ENCODE peak calls at places on chromosomes 3 and 15, in five cellular contexts. I, V, H, J and L are unnamed samples.
A peak's percentile ranks its signal among the peaks of the same experiment; 100 is the strongest.

GRCh38 chr15:92906038-92906437 is 5.9 kb downstream of the CHD2 start:
- DNase-seq in V (no peak), H (no peak), J (no peak), I (no peak), L (no peak)

GRCh38 chr15:74850398-74850797 is 7.4 kb upstream of the ULK3 start:
- DNase-seq in H (no peak), I (no peak), V (no peak), J (no peak), L (no peak)

GRCh38 chr15:90903733-90904536 is 833 bp downstream of the MAN2A2 start:
- DNase-seq in I (peak; percentile 27), H (no peak), V (no peak), J (no peak), L (no peak)

GRCh38 chr3:126412841-126413692 is 18.4 kb downstream of the CFAP100 start:
- DNase-seq in J (no peak), I (no peak), H (no peak), V (no peak), L (no peak)

GRCh38 chr3:165895919-165896318 is 58.7 kb upstream of the BCHE start:
- DNase-seq in H (no peak), I (peak; percentile 20), V (no peak), J (no peak), L (no peak)

GRCh38 chr15:78212008-78212407 is 22.4 kb downstream of the ACSBG1 start:
- DNase-seq in H (no peak), I (no peak), V (no peak), J (no peak), L (no peak)

GRCh38 chr15:43531018-43531667 is 13.7 kb downstream of the MAP1A start:
- DNase-seq in H (no peak), I (no peak), J (no peak), V (no peak), L (no peak)

GRCh38 chr3:84960994-84961393 is 2.2 kb downstream of the CADM2 start:
- DNase-seq in J (no peak), V (no peak), I (no peak), H (no peak), L (no peak)

GRCh38 chr3:52879581-52879980 is 17.8 kb downstream of the STIMATE start:
- DNase-seq in H (no peak), V (no peak), J (no peak), I (no peak), L (no peak)

GRCh38 chr15:25695875-25696760 is 167.0 kb downstream of the ATP10A start:
- DNase-seq in I (no peak), V (no peak), H (no peak), J (no peak), L (no peak)

GRCh38 chr3:101038880-101039279 is 45.7 kb upstream of the ABI3BP start:
- DNase-seq in V (no peak), I (no peak), H (peak; percentile 53), J (no peak), L (peak; percentile 22)

GRCh38 chr3:184687363-184688049 is 24.4 kb downstream of the MAGEF1 start:
- DNase-seq in H (no peak), V (no peak), J (no peak), I (no peak), L (no peak)

GRCh38 chr3:156648086-156648485 is 26.3 kb upstream of the TIPARP start:
- DNase-seq in V (no peak), J (no peak), H (no peak), I (no peak), L (peak; percentile 69)

GRCh38 chr15:66700412-66700801 is 1.6 kb upstream of the SMAD6 start:
- DNase-seq in V (no peak), J (no peak), I (no peak), H (no peak), L (no peak)

GRCh38 chr3:4898454-4899313 is 80.6 kb upstream of the BHLHE40 start:
- DNase-seq in H (peak; percentile 23), V (no peak), I (peak; percentile 13), J (peak; percentile 48), L (peak; percentile 72)

GRCh38 chr3:150253622-150254021 is 154.5 kb upstream of the TSC22D2 start:
- DNase-seq in J (no peak), I (peak; percentile 40), H (no peak), V (no peak), L (no peak)

GRCh38 chr3:127351775-127352350 is 64.0 kb upstream of the PRR20G start:
- DNase-seq in J (no peak), I (no peak), H (no peak), V (no peak), L (no peak)

GRCh38 chr3:13037458-13038117 is 35.6 kb downstream of the IQSEC1 start:
- DNase-seq in I (peak; percentile 39), V (no peak), J (no peak), H (no peak), L (no peak)

GRCh38 chr15:38705421-38706219 is 141.0 kb upstream of the RASGRP1 start:
- DNase-seq in J (no peak), V (no peak), H (no peak), I (peak; percentile 35), L (no peak)

GRCh38 chr3:20344400-20344959 is 158.5 kb upstream of the SGO1 start:
- DNase-seq in J (no peak), V (no peak), H (no peak), I (no peak), L (no peak)

GRCh38 chr3:99783009-99783573 is 34.6 kb upstream of the CMSS1 start:
- DNase-seq in H (peak; percentile 90), J (no peak), I (peak; percentile 7), V (no peak), L (peak; percentile 90)

GRCh38 chr3:98777801-98778220 is 14.7 kb downstream of the ST3GAL6 start:
- DNase-seq in H (peak; percentile 92), I (peak; percentile 61), J (no peak), V (no peak), L (peak; percentile 92)

GRCh38 chr3:127645371-127646015 is 16.5 kb downstream of the PODXL2 start:
- DNase-seq in J (no peak), I (no peak), H (no peak), V (no peak), L (no peak)

DNA sequence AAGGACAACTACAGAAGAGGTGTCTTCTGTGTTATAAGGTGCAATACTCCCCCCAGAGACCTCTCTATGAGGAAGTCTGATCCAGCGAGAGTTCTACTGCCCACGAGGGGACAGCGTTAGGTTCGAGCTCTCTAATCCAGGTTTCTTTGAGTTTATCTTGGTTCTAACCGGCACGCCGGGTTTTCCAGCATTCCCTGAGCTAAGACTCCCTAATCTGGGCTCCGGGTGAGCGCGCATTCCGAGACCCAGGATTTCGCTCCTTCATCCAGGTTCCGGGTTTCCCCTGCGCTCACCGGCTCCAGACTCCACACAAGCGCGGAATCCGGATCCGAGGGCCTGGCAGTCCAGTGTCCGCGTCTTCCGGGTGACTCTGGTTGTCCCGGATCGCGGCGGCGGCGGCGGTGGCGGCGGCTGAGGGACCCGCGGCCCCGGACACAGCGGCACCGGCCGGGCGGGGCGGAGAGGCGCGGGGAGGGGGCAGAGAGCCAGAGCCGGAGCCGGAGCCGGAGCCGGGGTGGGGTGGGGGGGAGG is at the start of gene ZNF609:
- DNase-seq in V (peak; percentile 54), H (peak; percentile 95), J (peak; percentile 54), I (peak; percentile 78), L (peak; percentile 96)
- TF ChIP-seq CTCF in V (no peak), H (no peak), J (no peak), I (no peak), L (no peak)

GRCh38 chr3:180802837-180803236 is 109.6 kb upstream of the FXR1 start:
- DNase-seq in H (peak; percentile 55), I (peak; percentile 26), V (no peak), J (no peak), L (peak; percentile 18)

GRCh38 chr3:180808823-180809575 is 103.5 kb upstream of the FXR1 start:
- DNase-seq in V (no peak), J (no peak), H (no peak), I (no peak), L (no peak)

GRCh38 chr3:180804871-180805430 is 107.5 kb upstream of the FXR1 start:
- DNase-seq in I (peak; percentile 57), H (peak; percentile 71), V (no peak), J (no peak), L (peak; percentile 24)
- TF ChIP-seq CTCF in I (peak; percentile 34), H (peak; percentile 65), V (no peak), J (no peak), L (peak; percentile 23)

GRCh38 chr15:81108427-81108826 is 25.6 kb upstream of the CFAP161 start:
- DNase-seq in H (no peak), I (no peak), J (no peak), V (no peak), L (no peak)
- TF ChIP-seq CTCF in H (peak; percentile 63), I (peak; percentile 25), J (peak; percentile 62), V (no peak), L (peak; percentile 37)

GRCh38 chr3:46206284-46206683 is 1.8 kb downstream of the CCR1 start:
- DNase-seq in I (peak; percentile 17), V (no peak), H (no peak), J (no peak), L (no peak)

GRCh38 chr3:46205286-46205960 is 2.7 kb downstream of the CCR1 start:
- DNase-seq in V (no peak), J (no peak), H (no peak), I (no peak), L (no peak)

GRCh38 chr3:46209053-46209452 is 940 bp upstream of the CCR1 start:
- DNase-seq in I (no peak), V (no peak), H (no peak), J (no peak), L (no peak)

GRCh38 chr3:46209751-46210470 is 1.8 kb upstream of the CCR1 start:
- DNase-seq in H (peak; percentile 11), I (peak; percentile 16), V (no peak), J (no peak), L (no peak)

DNA sequence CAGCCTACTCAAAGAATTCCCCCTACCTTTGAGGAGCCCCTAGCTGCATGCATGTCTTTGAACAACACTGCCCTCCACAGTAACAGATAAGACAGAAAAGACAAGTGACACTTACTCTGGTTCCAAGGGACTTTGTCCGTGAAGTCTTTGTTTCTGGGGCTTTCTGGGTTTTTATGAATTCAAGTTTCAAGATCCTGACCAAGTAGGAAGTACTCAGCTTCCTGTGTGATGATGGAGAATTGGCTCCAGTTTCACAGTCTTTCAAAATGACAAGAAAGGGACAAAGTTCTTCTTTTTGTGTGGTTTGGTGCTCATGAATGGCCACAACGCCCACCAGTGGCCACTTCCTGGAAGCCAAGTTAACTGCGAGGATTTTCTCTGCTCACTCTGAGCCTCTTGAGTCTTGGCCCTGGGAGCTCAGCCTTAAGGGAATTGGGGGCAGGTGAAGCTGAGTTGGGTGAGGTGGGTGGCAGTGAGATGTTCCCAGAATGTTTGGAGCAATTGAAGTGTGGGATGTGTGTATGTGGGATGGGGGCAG is at the start of gene CCR1:
- DNase-seq in I (peak; percentile 25), J (peak; percentile 77), H (peak; percentile 20), V (no peak), L (peak; percentile 71)
- TF ChIP-seq CTCF in I (peak; percentile 74), J (peak; percentile 81), H (peak; percentile 57), V (no peak), L (peak; percentile 90)

DNA sequence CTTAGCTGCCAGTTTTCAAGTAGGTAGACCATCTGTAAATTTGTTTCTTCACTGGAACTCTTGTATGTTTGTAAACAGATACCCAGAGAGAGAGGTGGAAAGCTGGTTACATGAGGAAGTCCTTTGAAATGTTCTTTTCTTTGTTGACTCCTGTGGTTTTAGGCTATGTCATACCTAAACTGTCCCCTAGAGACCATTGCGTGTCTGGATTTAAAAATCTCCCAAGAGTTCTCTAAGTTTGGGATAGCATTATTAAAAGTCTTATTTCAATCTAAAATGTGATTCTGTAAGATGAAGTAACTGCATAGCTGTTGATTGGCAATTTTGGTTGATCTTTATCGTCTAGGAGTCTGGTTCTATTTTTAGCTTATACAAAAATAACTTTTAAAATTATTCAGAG is 127.2 kb downstream of the GHSR start:
- DNase-seq in I (no peak), J (no peak), H (peak; percentile 21), V (no peak), L (peak; percentile 67)
- TF ChIP-seq CTCF in I (no peak), J (peak; percentile 1), H (no peak), V (no peak), L (no peak)